ENCODE peak calls at places on chromosomes 16 and 17, in eight cellular contexts. D, N, F, Z, S, Q, T and R are unnamed samples.

GRCh38 chr16:85536073-85536410 is 77.1 kb upstream of the GSE1 start:
- DNase-seq in D (no peak), N (no peak), F (no peak), Z (no peak), S (no peak), Q (no peak), T (no peak), R (no peak)

GRCh38 chr16:50067290-50067853 is 1.6 kb downstream of the HEATR3 start:
- DNase-seq in D (peak; percentile 20), N (no peak), F (no peak), Z (peak; percentile 72), S (no peak), Q (no peak), T (peak; percentile 78), R (peak; percentile 36)

GRCh38 chr17:35368086-35368824 is 5.2 kb downstream of the SLFN11 start:
- DNase-seq in D (no peak), N (no peak), F (no peak), Z (no peak), S (no peak), Q (no peak), T (peak; percentile 16), R (no peak)

GRCh38 chr17:40566027-40566426 is 755 bp upstream of the CCR7 start:
- DNase-seq in D (no peak), N (no peak), F (no peak), Z (no peak), S (no peak), Q (no peak), T (no peak), R (no peak)

GRCh38 chr17:18985475-18985874 is 19.1 kb downstream of the FAM83G start:
- DNase-seq in D (no peak), N (no peak), F (no peak), Z (no peak), S (no peak), Q (no peak), T (no peak), R (no peak)

GRCh38 chr16:16075463-16076399 is 126.3 kb downstream of the ABCC1 start:
- DNase-seq in D (no peak), N (no peak), F (no peak), Z (peak; percentile 76), S (no peak), Q (no peak), T (no peak), R (no peak)

GRCh38 chr16:53434436-53435065 is at the start of gene RBL2:
- DNase-seq in D (peak; percentile 32), N (peak; percentile 65), F (peak; percentile 27), Z (peak; percentile 87), S (peak; percentile 71), Q (no peak), T (peak; percentile 76), R (peak; percentile 33)

GRCh38 chr16:20910781-20911321 is 10.3 kb downstream of the LYRM1 start:
- DNase-seq in D (peak; percentile 47), N (no peak), F (no peak), Z (peak; percentile 92), S (no peak), Q (no peak), T (no peak), R (peak; percentile 91)

GRCh38 chr16:456891-457483 is 31.5 kb downstream of the RAB11FIP3 start:
- DNase-seq in D (no peak), N (no peak), F (no peak), Z (peak; percentile 45), S (no peak), Q (no peak), T (no peak), R (no peak)

GRCh38 chr16:47463771-47464624 is 2.9 kb downstream of the PHKB start:
- DNase-seq in D (no peak), N (no peak), F (no peak), Z (no peak), S (no peak), Q (no peak), T (no peak), R (no peak)

GRCh38 chr17:34499576-34499975 is 79.8 kb upstream of the TMEM132E start:
- DNase-seq in D (no peak), N (no peak), F (no peak), Z (peak; percentile 44), S (no peak), Q (no peak), T (peak; percentile 80), R (peak; percentile 19)

GRCh38 chr17:17835415-17836249 is 1.2 kb downstream of the SREBF1 start:
- DNase-seq in D (no peak), N (no peak), F (no peak), Z (no peak), S (no peak), Q (no peak), T (no peak), R (no peak)

GRCh38 chr16:84967828-84968227 is 43.5 kb downstream of the ZDHHC7 start:
- DNase-seq in D (no peak), N (no peak), F (no peak), Z (no peak), S (no peak), Q (no peak), T (no peak), R (no peak)

GRCh38 chr16:83336630-83337029 is 471.1 kb upstream of the HSBP1 start:
- DNase-seq in D (no peak), N (peak; percentile 16), F (no peak), Z (peak; percentile 97), S (no peak), Q (no peak), T (no peak), R (no peak)

GRCh38 chr17:31226373-31226772 is 70.7 kb downstream of the OMG start:
- DNase-seq in D (no peak), N (no peak), F (no peak), Z (no peak), S (no peak), Q (no peak), T (no peak), R (no peak)

GRCh38 chr16:50821586-50821985 is 79.7 kb downstream of the CYLD start:
- DNase-seq in D (no peak), N (no peak), F (no peak), Z (no peak), S (no peak), Q (no peak), T (peak; percentile 36), R (peak; percentile 66)

GRCh38 chr17:59498421-59499307 is 66.7 kb upstream of the DHX40 start:
- DNase-seq in D (no peak), N (no peak), F (no peak), Z (peak; percentile 7), S (no peak), Q (no peak), T (no peak), R (no peak)

GRCh38 chr17:4858068-4858879 is 25.1 kb downstream of the MINK1 start:
- DNase-seq in D (no peak), N (no peak), F (no peak), Z (no peak), S (no peak), Q (no peak), T (peak; percentile 63), R (peak; percentile 21)

GRCh38 chr16:85541181-85541580 is 71.9 kb upstream of the GSE1 start:
- DNase-seq in D (no peak), N (peak; percentile 51), F (no peak), Z (no peak), S (no peak), Q (no peak), T (no peak), R (no peak)

GRCh38 chr16:24610421-24610765 is 71.0 kb downstream of the RBBP6 start:
- DNase-seq in D (peak; percentile 39), N (peak; percentile 26), F (no peak), Z (peak; percentile 45), S (no peak), Q (no peak), T (peak; percentile 45), R (peak; percentile 23)

GRCh38 chr17:79812206-79812968 is 15.5 kb upstream of the CBX8 start:
- DNase-seq in D (no peak), N (peak; percentile 26), F (no peak), Z (no peak), S (no peak), Q (no peak), T (no peak), R (no peak)

GRCh38 chr17:77783991-77784820 is 174.3 kb upstream of the TNRC6C start:
- DNase-seq in D (no peak), N (no peak), F (peak; percentile 51), Z (no peak), S (peak; percentile 65), Q (peak; percentile 43), T (no peak), R (no peak)

GRCh38 chr16:68645494-68646388 is 631 bp downstream of the CDH3 start:
- DNase-seq in D (no peak), N (peak; percentile 13), F (no peak), Z (no peak), S (no peak), Q (no peak), T (peak; percentile 87), R (no peak)

GRCh38 chr16:57146735-57147134 is 39.1 kb downstream of the PSME3IP1 start:
- DNase-seq in D (no peak), N (no peak), F (no peak), Z (no peak), S (no peak), Q (no peak), T (peak; percentile 72), R (peak; percentile 33)

GRCh38 chr16:56234737-56235136 is 43.4 kb downstream of the GNAO1 start:
- DNase-seq in D (no peak), N (no peak), F (no peak), Z (no peak), S (no peak), Q (no peak), T (no peak), R (no peak)

GRCh38 chr17:7912927-7913524 is 3.1 kb downstream of the RNF227 start:
- DNase-seq in D (peak; percentile 48), N (peak; percentile 39), F (peak; percentile 30), Z (peak; percentile 78), S (peak; percentile 52), Q (no peak), T (peak; percentile 87), R (peak; percentile 73)

GRCh38 chr17:45438931-45439610 is 6.4 kb upstream of the ARHGAP27 start:
- DNase-seq in D (no peak), N (no peak), F (no peak), Z (no peak), S (no peak), Q (no peak), T (no peak), R (peak; percentile 51)

GRCh38 chr16:49617016-49617569 is 238.8 kb downstream of the ZNF423 start:
- DNase-seq in D (no peak), N (no peak), F (no peak), Z (no peak), S (no peak), Q (no peak), T (no peak), R (no peak)

GRCh38 chr17:58417300-58418092 is at the start of gene RNF43:
- DNase-seq in D (peak; percentile 74), N (peak; percentile 97), F (peak; percentile 86), Z (peak; percentile 81), S (peak; percentile 85), Q (peak; percentile 70), T (peak; percentile 99), R (peak; percentile 99)

GRCh38 chr16:15404792-15405191 is 9.2 kb downstream of the MPV17L start:
- DNase-seq in D (no peak), N (no peak), F (no peak), Z (peak; percentile 27), S (no peak), Q (no peak), T (no peak), R (no peak)

GRCh38 chr17:65093930-65094329 is 37.4 kb upstream of the GNA13 start:
- DNase-seq in D (no peak), N (no peak), F (no peak), Z (no peak), S (no peak), Q (no peak), T (peak; percentile 54), R (no peak)

GRCh38 chr16:4700997-4701743 is 7.8 kb downstream of the NUDT16L1 start:
- DNase-seq in D (no peak), N (no peak), F (no peak), Z (no peak), S (no peak), Q (no peak), T (no peak), R (no peak)

GRCh38 chr17:45341389-45342158 is 24.8 kb upstream of the MAP3K14 start:
- DNase-seq in D (peak; percentile 59), N (peak; percentile 51), F (no peak), Z (peak; percentile 83), S (no peak), Q (no peak), T (peak; percentile 97), R (peak; percentile 36)

GRCh38 chr17:56593741-56594527 is 435 bp downstream of the NOG start:
- DNase-seq in D (peak; percentile 76), N (peak; percentile 25), F (no peak), Z (peak; percentile 84), S (no peak), Q (no peak), T (no peak), R (peak; percentile 79)